ENCODE peak calls at places on chromosomes 12 and 14, in nine cellular contexts. R is tibial artery, M is AG04449, W is A673, O is MM.1S, F is dorsolateral prefrontal cortex, Z is IMR-90, H is GM12865, N is pancreas. D is an unnamed sample.

GRCh38 chr14:45145214-45145613 is 9.5 kb downstream of the FANCM start:
- DNase-seq in R (no peak), M (no peak), W (no peak), O (no peak), F (no peak), Z (no peak), H (peak), N (no peak), D (no peak)

GRCh38 chr12:6563448-6564050 is 4.5 kb downstream of the NOP2 start:
- DNase-seq in R (no peak), M (no peak), W (peak), O (peak), F (peak), Z (peak), H (peak), N (no peak), D (no peak)

GRCh38 chr12:26466709-26467108 is 271.3 kb downstream of the SSPN start:
- DNase-seq in R (no peak), M (no peak), W (no peak), O (no peak), F (no peak), Z (no peak), H (no peak), N (no peak), D (no peak)

GRCh38 chr12:20520572-20520971 is 152.2 kb downstream of the PDE3A start:
- DNase-seq in R (no peak), M (no peak), W (no peak), O (no peak), F (no peak), Z (no peak), H (no peak), N (no peak), D (no peak)

GRCh38 chr14:24806061-24806678 is 172.2 kb upstream of the GZMB start:
- DNase-seq in R (no peak), M (peak), W (peak), O (peak), F (peak), Z (peak), H (peak), N (peak), D (peak)

GRCh38 chr14:58444627-58445026 is 17.1 kb downstream of the KIAA0586 start:
- DNase-seq in R (no peak), M (no peak), W (no peak), O (no peak), F (no peak), Z (no peak), H (no peak), N (no peak), D (no peak)

GRCh38 chr14:72547999-72548398 is 345.9 kb downstream of the DPF3 start:
- DNase-seq in R (no peak), M (no peak), W (no peak), O (no peak), F (no peak), Z (no peak), H (no peak), N (no peak), D (no peak)

GRCh38 chr14:74975059-74975810 is 19.8 kb upstream of the PGF start:
- DNase-seq in R (peak), M (no peak), W (no peak), O (no peak), F (no peak), Z (no peak), H (no peak), N (no peak), D (no peak)

GRCh38 chr12:16165506-16165905 is 112.0 kb downstream of the SLC15A5 start:
- DNase-seq in R (peak), M (peak), W (peak), O (peak), F (peak), Z (peak), H (peak), N (peak), D (no peak)

GRCh38 chr12:122866950-122867607 is 28.8 kb downstream of the VPS37B start:
- DNase-seq in R (peak), M (no peak), W (no peak), O (no peak), F (no peak), Z (no peak), H (no peak), N (peak), D (no peak)

GRCh38 chr12:25875661-25876060 is 82.8 kb upstream of the RASSF8 start:
- DNase-seq in R (no peak), M (no peak), W (no peak), O (no peak), F (no peak), Z (no peak), H (no peak), N (no peak), D (no peak)

GRCh38 chr14:91138511-91139359 is 24.9 kb downstream of the DGLUCY start:
- DNase-seq in R (no peak), M (no peak), W (peak), O (peak), F (no peak), Z (no peak), H (peak), N (no peak), D (no peak)

GRCh38 chr12:116672842-116673516 is 64.9 kb downstream of the SPRING1 start:
- DNase-seq in R (no peak), M (no peak), W (no peak), O (peak), F (no peak), Z (no peak), H (peak), N (no peak), D (no peak)

GRCh38 chr14:92890830-92891598 is 31.9 kb upstream of the CHGA start:
- DNase-seq in R (no peak), M (no peak), W (no peak), O (no peak), F (no peak), Z (no peak), H (no peak), N (no peak), D (peak)

GRCh38 chr12:31578632-31579031 is 12.3 kb downstream of the DENND5B start:
- DNase-seq in R (no peak), M (no peak), W (no peak), O (no peak), F (peak), Z (peak), H (no peak), N (no peak), D (no peak)

GRCh38 chr12:106736051-106736957 is 38.2 kb upstream of the RIC8B start:
- DNase-seq in R (no peak), M (no peak), W (peak), O (peak), F (no peak), Z (no peak), H (peak), N (no peak), D (peak)

GRCh38 chr14:21748869-21749303 is 75.3 kb upstream of the OR4E1 start:
- DNase-seq in R (no peak), M (no peak), W (peak), O (peak), F (peak), Z (peak), H (peak), N (no peak), D (no peak)
- TF ChIP-seq CTCF in R (peak), M (no peak), W (peak), O (peak), F (peak), Z (peak), H (peak), N (peak), D (no peak)

GRCh38 chr12:5433081-5433839 is 1.4 kb downstream of the NTF3 start:
- DNase-seq in R (peak), M (no peak), W (no peak), O (no peak), F (no peak), Z (peak), H (no peak), N (no peak), D (no peak)
- H3K4me3 ChIP-seq in R (peak), M (peak), W (no peak), O (no peak), F (peak), Z (peak), H (no peak), N (no peak), D (peak)

DNA sequence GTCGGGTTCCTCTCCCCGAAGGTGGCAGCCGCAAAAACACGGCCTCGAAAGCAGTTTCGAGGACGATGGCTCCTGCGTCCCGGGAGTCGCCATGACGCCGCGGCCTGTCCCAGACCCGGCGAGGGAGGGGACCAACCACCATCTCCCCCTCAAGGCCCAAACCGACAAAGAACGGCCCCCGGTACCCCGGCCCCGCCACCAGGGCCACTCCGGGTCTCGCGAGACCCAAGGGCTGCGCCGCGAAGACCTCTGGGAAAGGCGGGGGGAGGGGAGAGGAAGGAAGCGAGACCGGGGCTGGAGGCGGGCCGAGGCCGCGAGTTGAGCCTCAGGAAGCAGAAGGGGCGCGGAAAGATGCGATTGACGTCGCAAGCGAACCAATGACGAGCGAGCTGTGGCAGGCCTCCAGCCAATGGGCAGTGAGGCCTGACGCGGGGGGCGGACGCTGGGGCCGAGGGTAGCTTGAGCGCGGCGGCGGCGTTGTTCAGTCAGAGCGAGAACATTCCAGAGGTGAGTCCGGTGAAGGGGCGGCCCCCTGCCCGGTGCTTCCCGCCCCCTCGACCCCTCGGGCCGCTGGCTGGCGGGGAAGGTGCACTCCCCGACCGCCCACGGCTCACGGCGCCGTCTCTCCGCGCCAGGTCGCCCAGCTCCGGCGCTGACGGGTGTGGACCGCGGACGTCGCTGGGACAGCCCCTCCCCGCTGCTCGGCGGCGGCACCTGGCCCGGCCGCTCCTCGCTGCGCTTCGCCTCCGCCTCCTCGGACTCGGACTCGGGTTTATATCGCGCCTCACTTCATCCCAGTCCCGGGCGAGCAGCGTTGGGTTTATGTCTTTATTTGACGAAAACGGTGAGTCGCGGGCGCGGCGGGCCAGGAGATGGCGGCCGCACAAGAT is at the start of gene EIF5:
- DNase-seq in R (peak), M (peak), W (peak), O (peak), F (peak), Z (peak), H (peak), N (peak), D (peak)
- TF ChIP-seq CTCF in R (peak), M (peak), W (no peak), O (no peak), F (peak), Z (peak), H (peak), N (no peak), D (no peak)

DNA sequence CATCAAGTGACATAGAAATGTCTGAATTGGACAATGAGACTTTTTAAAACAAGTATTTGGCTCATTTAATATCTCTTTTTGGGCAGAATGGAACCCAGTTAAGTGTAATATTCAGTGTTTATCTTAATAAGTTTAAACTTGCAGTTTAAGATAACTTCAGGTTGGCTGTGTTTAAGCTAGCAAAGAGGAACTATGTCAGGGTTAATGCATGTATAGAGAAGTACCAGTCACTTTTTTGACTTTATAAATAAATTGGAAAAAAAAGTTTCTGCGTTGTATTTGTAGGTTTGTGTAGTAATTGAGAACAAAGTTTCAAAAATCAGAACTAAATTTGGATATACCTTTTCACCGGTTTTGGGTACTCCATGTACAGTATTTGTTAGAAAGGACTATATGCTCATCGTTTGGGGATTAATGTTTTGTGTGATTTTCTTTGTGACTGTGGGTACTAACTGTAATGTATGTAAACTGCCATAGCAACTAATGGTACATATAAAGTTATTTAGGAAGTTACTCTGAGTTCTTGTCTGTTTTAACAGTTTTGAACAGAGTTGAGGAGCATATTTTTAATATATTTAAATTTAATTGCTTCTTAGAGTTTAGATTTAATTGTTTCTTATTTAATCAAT is 4.5 kb downstream of the HMGA2 start:
- DNase-seq in R (no peak), M (no peak), W (no peak), O (no peak), F (no peak), Z (no peak), H (no peak), N (no peak), D (no peak)
- H3K4me3 ChIP-seq in R (no peak), M (peak), W (peak), O (no peak), F (no peak), Z (peak), H (no peak), N (no peak), D (no peak)

GRCh38 chr14:104280085-104280901 is 141.9 kb downstream of the KIF26A start:
- DNase-seq in R (peak), M (no peak), W (no peak), O (no peak), F (no peak), Z (no peak), H (no peak), N (peak), D (no peak)
- TF ChIP-seq CTCF in R (no peak), M (no peak), W (no peak), O (no peak), F (no peak), Z (no peak), H (no peak), N (no peak), D (no peak)

DNA sequence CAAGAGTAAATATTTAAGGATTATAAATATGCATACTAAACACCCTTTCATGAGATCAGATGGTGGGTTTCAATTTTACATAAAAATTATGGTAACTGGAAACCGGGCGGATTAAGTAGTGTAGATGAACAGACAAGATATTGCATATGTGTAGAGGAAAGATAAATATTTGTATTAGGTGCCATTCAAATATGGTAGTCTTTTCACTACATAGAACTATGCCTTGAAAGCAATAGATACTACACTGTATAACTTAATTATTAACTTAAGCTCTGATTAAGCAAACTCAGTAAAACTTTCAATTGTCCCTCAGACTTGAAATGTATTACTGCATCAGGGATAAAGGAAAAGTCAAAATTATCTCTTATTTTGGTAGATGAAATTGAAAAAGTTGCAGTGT is 1.9 kb downstream of the PTPN21 start:
- DNase-seq in R (no peak), M (no peak), W (no peak), O (no peak), F (no peak), Z (no peak), H (no peak), N (no peak), D (no peak)
- H3K4me3 ChIP-seq in R (peak), M (no peak), W (peak), O (no peak), F (peak), Z (no peak), H (no peak), N (no peak), D (no peak)

DNA sequence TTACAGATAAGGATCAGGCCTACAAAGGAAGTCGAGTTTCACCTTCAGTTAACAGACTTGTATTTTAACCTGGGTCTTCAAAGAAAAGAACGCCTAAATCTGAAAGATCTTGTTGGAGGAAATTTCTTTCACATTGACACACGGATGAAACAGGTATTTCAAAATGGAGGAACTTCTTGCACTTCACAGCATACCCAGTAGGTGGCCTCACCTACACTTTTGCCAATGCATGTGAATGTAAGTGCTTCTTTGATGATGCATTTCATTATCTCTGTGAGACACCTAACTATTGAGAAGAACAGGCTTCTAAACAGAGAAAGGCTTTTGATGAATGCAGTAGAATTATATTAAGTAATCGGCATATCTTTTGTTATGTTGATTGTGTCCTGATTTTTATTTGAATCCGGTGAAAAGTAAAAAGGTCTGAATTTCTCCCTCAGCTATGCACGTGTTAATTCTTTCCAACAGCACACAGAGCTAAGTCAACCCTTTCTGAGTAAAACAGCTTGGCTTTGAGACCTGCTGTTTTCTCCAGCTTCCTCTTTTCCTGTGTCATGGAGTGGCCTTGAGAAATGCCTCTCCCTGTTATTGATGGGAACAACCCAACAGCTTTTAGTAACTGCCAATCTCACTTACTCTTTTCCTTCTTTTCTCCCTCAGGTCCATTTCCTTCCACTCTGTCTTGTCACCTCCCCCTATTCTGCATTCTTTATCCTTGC is 399.0 kb downstream of the NAV3 start:
- DNase-seq in R (no peak), M (no peak), W (peak), O (peak), F (no peak), Z (peak), H (peak), N (no peak), D (no peak)
- TF ChIP-seq CTCF in R (peak), M (peak), W (peak), O (peak), F (peak), Z (peak), H (peak), N (peak), D (no peak)

DNA sequence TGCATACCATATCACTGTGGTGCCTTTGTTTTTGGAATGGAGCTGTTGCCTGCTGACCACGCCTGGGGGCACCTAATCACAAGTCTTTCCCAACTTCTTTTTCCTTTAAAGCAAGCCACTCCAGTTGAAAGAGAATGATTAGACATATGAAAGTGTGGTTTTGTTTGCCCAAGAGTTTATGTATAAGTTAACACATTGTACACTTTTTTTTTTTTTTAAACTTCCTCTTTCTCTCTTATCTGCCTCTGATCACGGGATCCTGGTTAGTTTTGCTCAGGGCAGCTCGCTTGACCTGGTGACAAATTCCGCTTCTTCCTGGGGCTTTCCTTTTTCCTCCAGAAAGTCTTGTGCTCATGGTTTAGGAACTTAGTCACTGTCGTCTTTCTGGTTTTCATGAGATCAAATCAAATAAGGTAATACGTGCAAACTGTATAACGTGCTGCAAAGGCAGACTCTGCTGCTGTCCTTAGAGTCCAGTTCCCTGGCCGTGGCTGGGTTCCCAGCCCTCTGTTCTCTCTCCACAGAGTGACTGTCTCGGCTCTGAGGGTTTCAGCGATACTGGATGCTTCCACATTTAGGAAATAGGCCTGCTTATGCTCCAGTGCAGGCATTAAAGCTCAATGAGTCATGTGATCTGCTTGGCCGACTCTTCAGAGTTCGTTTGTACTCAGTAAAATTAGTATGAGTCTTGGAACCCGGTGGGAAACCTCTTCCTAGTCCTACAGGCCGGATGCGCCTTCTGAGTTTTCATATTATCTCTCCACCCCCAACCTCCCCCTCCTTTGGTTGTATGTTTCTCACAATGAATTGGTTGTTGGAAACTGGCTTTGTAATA is 15.2 kb downstream of the RASSF3 start:
- DNase-seq in R (peak), M (peak), W (peak), O (no peak), F (peak), Z (peak), H (peak), N (peak), D (peak)
- H3K4me3 ChIP-seq in R (peak), M (peak), W (peak), O (no peak), F (peak), Z (peak), H (peak), N (no peak), D (no peak)

DNA sequence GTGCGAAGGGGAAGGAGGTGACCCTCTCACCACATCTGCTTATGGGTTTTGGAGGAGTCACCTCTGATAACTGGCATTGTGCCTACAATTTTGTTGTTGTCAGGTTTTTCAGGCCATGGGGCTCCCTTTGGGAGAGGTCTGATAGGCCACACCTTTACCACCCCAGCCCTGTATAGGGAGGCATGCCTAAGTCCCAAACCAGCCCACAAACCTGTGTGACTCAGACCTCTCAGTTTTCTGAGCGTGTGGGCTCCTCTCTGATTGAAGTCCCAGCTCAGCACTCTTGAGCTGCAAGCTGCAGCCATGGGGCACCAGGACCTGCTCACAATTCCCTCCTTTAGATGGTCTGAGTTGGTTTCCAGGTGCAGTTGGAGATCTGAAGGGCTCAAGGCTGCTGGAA is 1429.3 kb upstream of the TMEM132C start:
- DNase-seq in R (no peak), M (no peak), W (no peak), O (no peak), F (no peak), Z (no peak), H (no peak), N (no peak), D (no peak)
- TF ChIP-seq CTCF in R (no peak), M (no peak), W (no peak), O (no peak), F (no peak), Z (no peak), H (no peak), N (no peak), D (no peak)